ENCODE peak calls at places on chromosomes 6 and 20, in seven cellular contexts. F is BJ; Z is activated effector memory CD4-positive, alpha-beta T cell treated with anti-CD3 and anti-CD28 coated beads, Interleukin-2, amount 50 U/mL, for 16 hours; X is mucosa of descending colon; C is amniotic epithelial cell; R is activated naive CD4-positive, alpha-beta T cell treated with Interleukin-2 at 50 U/mL for 16 hours; M is fibroblast of mammary gland. K is an unnamed sample.

GRCh38 chr6:105900120-105900937 is 185.8 kb upstream of the PRDM1 start:
- DNase-seq in F (peak), Z (no peak), X (no peak), C (peak), R (peak), M (peak), K (peak)

GRCh38 chr20:5920581-5920980 is 29.8 kb downstream of the TRMT6 start:
- DNase-seq in F (no peak), Z (no peak), X (no peak), C (no peak), R (no peak), M (no peak), K (no peak)

GRCh38 chr6:22133352-22133751 is 163.5 kb downstream of the PRL start:
- DNase-seq in F (no peak), Z (no peak), X (no peak), C (no peak), R (no peak), M (no peak), K (peak)

GRCh38 chr20:58038123-58038654 is 190.3 kb downstream of the ANKRD60 start:
- DNase-seq in F (no peak), Z (no peak), X (no peak), C (no peak), R (no peak), M (no peak), K (no peak)

GRCh38 chr6:123616016-123616415 is 20.7 kb downstream of the TRDN start:
- DNase-seq in F (no peak), Z (no peak), X (no peak), C (no peak), R (no peak), M (no peak), K (no peak)

GRCh38 chr6:118710616-118711015 is 59.2 kb upstream of the CEP85L start:
- DNase-seq in F (no peak), Z (no peak), X (no peak), C (no peak), R (no peak), M (no peak), K (no peak)

GRCh38 chr6:36912583-36912982 is 26.8 kb downstream of the C6orf89 start:
- DNase-seq in F (peak), Z (peak), X (no peak), C (peak), R (peak), M (peak), K (peak)

GRCh38 chr6:72974276-72974675 is 251.0 kb downstream of the KHDC1L start:
- DNase-seq in F (no peak), Z (no peak), X (no peak), C (no peak), R (no peak), M (no peak), K (no peak)

GRCh38 chr6:31170987-31171671 is 647 bp upstream of the POU5F1 start:
- DNase-seq in F (no peak), Z (no peak), X (no peak), C (no peak), R (no peak), M (no peak), K (no peak)

GRCh38 chr6:31270788-31271640 is 878 bp downstream of the HLA-C start:
- DNase-seq in F (no peak), Z (peak), X (peak), C (peak), R (peak), M (peak), K (peak)

GRCh38 chr6:28683945-28684538 is 158.4 kb downstream of the GPX5 start:
- DNase-seq in F (no peak), Z (no peak), X (no peak), C (peak), R (peak), M (peak), K (peak)

GRCh38 chr6:153024401-153025017 is 22.0 kb upstream of the MTRF1L start:
- DNase-seq in F (no peak), Z (peak), X (no peak), C (peak), R (peak), M (peak), K (no peak)

GRCh38 chr6:816510-817084 is 123.7 kb upstream of the EXOC2 start:
- DNase-seq in F (no peak), Z (no peak), X (no peak), C (no peak), R (peak), M (no peak), K (no peak)

GRCh38 chr20:35290887-35291417 is 1.3 kb downstream of the FAM83C start:
- DNase-seq in F (no peak), Z (no peak), X (peak), C (no peak), R (no peak), M (no peak), K (no peak)

GRCh38 chr6:97203343-97203742 is 79.7 kb downstream of the MMS22L start:
- DNase-seq in F (no peak), Z (no peak), X (no peak), C (peak), R (no peak), M (peak), K (no peak)

GRCh38 chr6:166830185-166830890 is 126.0 kb downstream of the RNASET2 start:
- DNase-seq in F (no peak), Z (no peak), X (no peak), C (no peak), R (peak), M (no peak), K (no peak)

GRCh38 chr20:32752458-32753250 is 9.4 kb upstream of the COMMD7 start:
- DNase-seq in F (no peak), Z (no peak), X (no peak), C (peak), R (no peak), M (peak), K (peak)

GRCh38 chr6:70700922-70701876 is 33.5 kb downstream of the SMAP1 start:
- DNase-seq in F (no peak), Z (no peak), X (no peak), C (no peak), R (no peak), M (peak), K (no peak)

GRCh38 chr20:37640600-37641561 is 52.9 kb upstream of the CTNNBL1 start:
- DNase-seq in F (no peak), Z (no peak), X (no peak), C (peak), R (no peak), M (peak), K (no peak)

GRCh38 chr20:53773792-53774371 is 180.2 kb upstream of the ZNF217 start:
- DNase-seq in F (peak), Z (no peak), X (no peak), C (peak), R (no peak), M (peak), K (peak)

GRCh38 chr6:2164481-2164880 is 80.9 kb downstream of the GMDS start:
- DNase-seq in F (no peak), Z (no peak), X (no peak), C (no peak), R (no peak), M (no peak), K (no peak)

GRCh38 chr6:170098428-170099170 is 192.3 kb downstream of the DLL1 start:
- DNase-seq in F (no peak), Z (peak), X (no peak), C (no peak), R (no peak), M (no peak), K (no peak)

GRCh38 chr20:32807706-32808105 is 12.0 kb upstream of the MAPRE1 start:
- DNase-seq in F (no peak), Z (no peak), X (no peak), C (no peak), R (no peak), M (no peak), K (no peak)

GRCh38 chr6:31582230-31582601 is at the start of gene LTB:
- DNase-seq in F (no peak), Z (peak), X (peak), C (no peak), R (peak), M (no peak), K (no peak)